ENCODE peak calls at places on chromosomes 16 and 17, in four cellular contexts. One of them, this sample, is unnamed.

GRCh38 chr17:31321481-31321880 is at the start of gene EVI2A:
- DNase-seq in mesendoderm: peak; percentile 7
- DNase-seq in H1: no peak
- DNase-seq in IMR-90: peak; percentile 88
- DNase-seq in this sample: no peak

GRCh38 chr17:37574427-37574826 is 34.8 kb downstream of the SYNRG start:
- DNase-seq in IMR-90: no peak
- DNase-seq in mesendoderm: no peak
- DNase-seq in H1: no peak
- DNase-seq in this sample: no peak

GRCh38 chr16:82744958-82745357 is 118.2 kb downstream of the CDH13 start:
- DNase-seq in mesendoderm: no peak
- DNase-seq in IMR-90: no peak
- DNase-seq in H1: no peak
- DNase-seq in this sample: no peak

GRCh38 chr17:73027130-73027741 is 65.3 kb downstream of the SLC39A11 start:
- DNase-seq in mesendoderm: no peak
- DNase-seq in H1: no peak
- DNase-seq in IMR-90: peak; percentile 58
- DNase-seq in this sample: no peak

GRCh38 chr17:38729886-38730525 is at the start of gene CISD3:
- DNase-seq in IMR-90: peak; percentile 76
- DNase-seq in H1: no peak
- DNase-seq in mesendoderm: peak; percentile 84
- DNase-seq in this sample: peak; percentile 86

GRCh38 chr17:2214887-2215615 is 88.5 kb downstream of the SMG6 start:
- DNase-seq in IMR-90: peak; percentile 88
- DNase-seq in mesendoderm: no peak
- DNase-seq in H1: no peak
- DNase-seq in this sample: no peak

GRCh38 chr17:36203335-36203734 is 6.8 kb upstream of the CCL3L1 start:
- DNase-seq in mesendoderm: no peak
- DNase-seq in IMR-90: no peak
- DNase-seq in H1: no peak
- DNase-seq in this sample: no peak

GRCh38 chr17:8046929-8047768 is 8.3 kb downstream of the ALOX15B start:
- DNase-seq in mesendoderm: no peak
- DNase-seq in H1: no peak
- DNase-seq in IMR-90: no peak
- DNase-seq in this sample: no peak

GRCh38 chr17:50452627-50453300 is 15.9 kb downstream of the CHAD start:
- DNase-seq in H1: no peak
- DNase-seq in mesendoderm: no peak
- DNase-seq in IMR-90: peak; percentile 19
- DNase-seq in this sample: no peak

GRCh38 chr16:50281391-50282009 is 15.1 kb downstream of the ADCY7 start:
- DNase-seq in H1: no peak
- DNase-seq in IMR-90: no peak
- DNase-seq in mesendoderm: no peak
- DNase-seq in this sample: no peak

GRCh38 chr16:49456763-49457162 is 83.2 kb downstream of the C16orf78 start:
- DNase-seq in H1: no peak
- DNase-seq in IMR-90: no peak
- DNase-seq in mesendoderm: no peak
- DNase-seq in this sample: peak; percentile 4

GRCh38 chr17:7080445-7081041 is 492 bp upstream of the CLEC10A start:
- DNase-seq in mesendoderm: no peak
- DNase-seq in H1: no peak
- DNase-seq in IMR-90: no peak
- DNase-seq in this sample: no peak

GRCh38 chr16:47036201-47036600 is 62.7 kb upstream of the DNAJA2 start:
- DNase-seq in H1: no peak
- DNase-seq in mesendoderm: no peak
- DNase-seq in IMR-90: no peak
- DNase-seq in this sample: no peak

GRCh38 chr17:876272-876671 is 94.1 kb downstream of the MRM3 start:
- DNase-seq in H1: no peak
- DNase-seq in IMR-90: no peak
- DNase-seq in mesendoderm: peak; percentile 35
- DNase-seq in this sample: no peak

GRCh38 chr17:49361902-49362722 is at the start of gene ZNF652:
- DNase-seq in mesendoderm: peak; percentile 98
- DNase-seq in H1: peak; percentile 93
- DNase-seq in IMR-90: peak; percentile 75
- DNase-seq in this sample: peak; percentile 99

GRCh38 chr16:57775661-57776469 is 26.4 kb downstream of the KIFC3 start:
- DNase-seq in mesendoderm: peak; percentile 99
- DNase-seq in H1: peak; percentile 94
- DNase-seq in IMR-90: no peak
- DNase-seq in this sample: peak; percentile 98

GRCh38 chr17:15311996-15312395 is 29.4 kb downstream of the TEKT3 start:
- DNase-seq in H1: no peak
- DNase-seq in IMR-90: no peak
- DNase-seq in mesendoderm: no peak
- DNase-seq in this sample: no peak

GRCh38 chr17:15220785-15221184 is 44.3 kb downstream of the PMP22 start:
- DNase-seq in mesendoderm: no peak
- DNase-seq in H1: no peak
- DNase-seq in IMR-90: no peak
- DNase-seq in this sample: no peak

GRCh38 chr17:55728833-55729232 is 6.2 kb upstream of the TMEM100 start:
- DNase-seq in H1: no peak
- DNase-seq in mesendoderm: no peak
- DNase-seq in IMR-90: no peak
- DNase-seq in this sample: no peak

GRCh38 chr17:52035336-52035915 is 123.1 kb downstream of the CA10 start:
- DNase-seq in mesendoderm: no peak
- DNase-seq in IMR-90: no peak
- DNase-seq in H1: no peak
- DNase-seq in this sample: no peak

GRCh38 chr16:50846511-50846910 is 104.6 kb downstream of the CYLD start:
- DNase-seq in mesendoderm: no peak
- DNase-seq in IMR-90: no peak
- DNase-seq in H1: no peak
- DNase-seq in this sample: no peak

GRCh38 chr16:68022278-68022727 is 729 bp downstream of the DDX28 start:
- DNase-seq in mesendoderm: no peak
- DNase-seq in H1: no peak
- DNase-seq in IMR-90: no peak
- DNase-seq in this sample: no peak

GRCh38 chr16:20871258-20871657 is 28.9 kb downstream of the DCUN1D3 start:
- DNase-seq in IMR-90: no peak
- DNase-seq in mesendoderm: no peak
- DNase-seq in H1: no peak
- DNase-seq in this sample: no peak

GRCh38 chr17:80003969-80004368 is 31.7 kb downstream of the TBC1D16 start:
- DNase-seq in IMR-90: no peak
- DNase-seq in H1: no peak
- DNase-seq in mesendoderm: no peak
- DNase-seq in this sample: no peak

GRCh38 chr17:6913608-6914443 is 82.0 kb upstream of the ALOX12 start:
- DNase-seq in mesendoderm: peak; percentile 40
- DNase-seq in H1: peak; percentile 34
- DNase-seq in IMR-90: peak; percentile 42
- DNase-seq in this sample: peak; percentile 64

GRCh38 chr17:39096435-39097158 is 54.8 kb downstream of the PLXDC1 start:
- DNase-seq in H1: no peak
- DNase-seq in IMR-90: no peak
- DNase-seq in mesendoderm: no peak
- DNase-seq in this sample: no peak

GRCh38 chr16:88651989-88652762 is 1.3 kb upstream of the CYBA start:
- DNase-seq in H1: no peak
- DNase-seq in mesendoderm: no peak
- DNase-seq in IMR-90: no peak
- DNase-seq in this sample: no peak

GRCh38 chr16:81632392-81633146 is 146.5 kb upstream of the PLCG2 start:
- DNase-seq in mesendoderm: no peak
- DNase-seq in H1: no peak
- DNase-seq in IMR-90: peak; percentile 94
- DNase-seq in this sample: no peak

GRCh38 chr17:81416612-81417011 is 21.4 kb downstream of the BAHCC1 start:
- DNase-seq in IMR-90: no peak
- DNase-seq in H1: no peak
- DNase-seq in mesendoderm: no peak
- DNase-seq in this sample: no peak

GRCh38 chr16:11725457-11725856 is 17.2 kb downstream of the TXNDC11 start:
- DNase-seq in IMR-90: peak; percentile 45
- DNase-seq in H1: no peak
- DNase-seq in mesendoderm: no peak
- DNase-seq in this sample: no peak

GRCh38 chr16:47499080-47499699 is 38.1 kb downstream of the PHKB start:
- DNase-seq in IMR-90: no peak
- DNase-seq in H1: no peak
- DNase-seq in mesendoderm: no peak
- DNase-seq in this sample: no peak

GRCh38 chr17:48056879-48057278 is 8.7 kb downstream of the NFE2L1 start:
- DNase-seq in H1: no peak
- DNase-seq in IMR-90: no peak
- DNase-seq in mesendoderm: no peak
- DNase-seq in this sample: no peak

DNA sequence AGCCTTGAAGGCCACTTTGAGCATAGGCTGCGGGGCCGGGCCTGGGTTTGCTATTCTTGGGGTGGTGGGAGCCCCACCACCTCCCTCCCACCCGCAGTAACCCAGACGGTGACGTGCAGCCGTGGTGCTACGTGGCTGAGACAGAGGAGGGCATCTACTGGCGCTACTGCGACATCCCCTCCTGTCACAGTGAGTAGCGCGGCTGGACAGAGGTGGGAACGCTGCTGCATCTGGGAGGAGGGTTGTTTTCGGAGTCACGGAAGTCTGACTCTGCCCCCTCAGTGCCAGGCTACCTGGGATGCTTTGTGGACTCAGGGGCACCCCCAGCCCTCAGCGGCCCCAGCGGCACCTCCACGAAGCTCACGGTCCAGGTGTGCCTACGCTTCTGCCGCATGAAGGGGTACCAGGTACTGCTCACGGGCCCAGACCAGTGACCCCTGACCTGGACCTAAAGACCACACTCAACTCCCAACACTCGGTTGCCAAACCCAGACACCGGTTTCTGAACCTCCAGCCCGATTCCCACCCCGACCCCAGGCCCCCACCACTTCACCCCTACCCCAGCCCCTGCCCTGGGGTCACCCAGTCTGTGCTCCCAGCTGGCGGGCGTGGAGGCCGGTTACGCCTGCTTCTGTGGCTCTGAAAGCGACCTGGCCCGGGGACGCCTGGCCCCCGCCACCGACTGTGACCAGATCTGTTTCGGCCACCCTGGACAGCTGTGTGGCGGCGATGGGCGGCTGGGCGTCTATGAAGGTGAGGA is 2.1 kb downstream of the KREMEN2 start:
- DNase-seq in H1: no peak
- DNase-seq in IMR-90: no peak
- DNase-seq in mesendoderm: no peak
- DNase-seq in this sample: peak; percentile 32
- H3K4me1 ChIP-seq in H1: peaks cover 23% of the 10 kb centered on the region
- H3K4me1 ChIP-seq in IMR-90: peaks cover 7% of the 10 kb centered on the region
- H3K4me1 ChIP-seq in mesendoderm: no peaks in the 10 kb centered on the region
- H3K4me1 ChIP-seq in this sample: no peaks in the 10 kb centered on the region

DNA sequence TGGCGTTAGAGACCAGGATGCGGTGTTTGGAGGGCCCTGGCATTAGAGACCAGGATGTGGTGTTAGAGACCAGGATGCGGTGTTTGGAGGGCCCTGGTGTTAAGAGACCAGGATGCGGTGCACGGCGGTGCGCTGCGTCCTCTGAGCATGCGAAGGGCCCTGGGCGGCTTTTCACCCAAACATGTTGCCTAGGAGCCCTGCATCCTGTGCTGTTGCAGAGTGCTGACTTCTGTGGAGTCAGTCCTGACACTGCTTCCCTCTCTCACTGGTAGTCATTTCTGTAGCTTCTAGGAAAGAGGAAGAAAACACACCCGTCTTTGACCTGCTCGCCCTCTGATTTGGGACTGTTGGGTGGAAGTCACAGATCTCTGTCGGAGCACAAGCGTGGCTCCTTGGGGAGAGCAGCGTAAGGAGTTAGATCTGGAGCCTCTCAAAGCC is 141.2 kb downstream of the LAT start:
- DNase-seq in H1: no peak
- DNase-seq in IMR-90: no peak
- DNase-seq in mesendoderm: no peak
- DNase-seq in this sample: no peak
- H3K56ac ChIP-seq in H1: no peak overlapping the region
- H3K56ac ChIP-seq in IMR-90: no peak overlapping the region
- H3K56ac ChIP-seq in mesendoderm: no peak overlapping the region
- H3K56ac ChIP-seq in this sample: no peak overlapping the region

GRCh38 chr16:27325736-27326135 is 12.0 kb downstream of the IL4R start:
- DNase-seq in H1: no peak
- DNase-seq in mesendoderm: peak; percentile 32
- DNase-seq in IMR-90: no peak
- DNase-seq in this sample: no peak
- H3K4me1 ChIP-seq in H1: peaks cover 29% of the 10 kb centered on the region
- H3K4me1 ChIP-seq in mesendoderm: peaks cover 30% of the 10 kb centered on the region
- H3K4me1 ChIP-seq in IMR-90: peaks cover 24% of the 10 kb centered on the region
- H3K4me1 ChIP-seq in this sample: peaks cover 9% of the 10 kb centered on the region

DNA sequence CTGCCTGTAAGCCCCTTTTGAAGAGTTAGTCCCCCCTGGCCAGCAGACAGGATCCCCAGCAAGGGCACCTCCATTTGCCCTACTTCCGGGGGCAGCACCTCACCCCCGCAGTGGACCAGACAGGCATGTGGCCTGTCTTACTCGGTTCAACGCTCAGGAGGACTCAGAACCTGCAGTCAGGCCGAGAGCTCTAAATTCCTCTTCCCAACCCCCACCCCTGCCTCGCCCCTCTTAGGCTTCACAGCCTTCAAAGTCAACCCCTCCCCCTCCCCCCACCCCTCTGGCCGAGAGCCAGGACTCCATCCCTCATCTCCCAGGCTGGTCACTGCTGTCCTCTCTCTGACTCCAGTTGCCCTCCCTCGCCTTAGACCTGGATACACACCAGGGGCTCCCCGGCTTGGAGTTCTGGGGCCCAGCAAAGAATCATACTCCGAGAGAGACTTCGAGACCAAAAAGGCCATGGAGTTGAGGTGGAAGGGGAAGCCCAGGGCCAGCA is 8.1 kb upstream of the HS3ST6 start:
- DNase-seq in IMR-90: no peak
- DNase-seq in H1: no peak
- DNase-seq in mesendoderm: peak; percentile 50
- DNase-seq in this sample: no peak
- H3K56ac ChIP-seq in IMR-90: no peak overlapping the region
- H3K56ac ChIP-seq in H1: no peak overlapping the region
- H3K56ac ChIP-seq in mesendoderm: no peak overlapping the region
- H3K56ac ChIP-seq in this sample: no peak overlapping the region